ENCODE peak calls at places on chromosomes 16 and 17, in six cellular contexts. U, A, N, M, V and W are unnamed samples.

GRCh38 chr16:57620316-57621231 is 7.9 kb upstream of the ADGRG1 start:
- DNase-seq in V (no peak), M (peak), N (no peak), A (peak), U (no peak), W (no peak)

GRCh38 chr17:3798273-3799180 is 2.5 kb downstream of the ITGAE start:
- DNase-seq in A (no peak), V (no peak), M (no peak), N (no peak), U (peak), W (peak)

GRCh38 chr16:54080524-54081008 is 206.0 kb downstream of the IRX3 start:
- DNase-seq in N (no peak), A (no peak), V (peak), U (no peak), M (peak), W (peak)

GRCh38 chr17:48541574-48542113 is 3.3 kb downstream of the HOXB2 start:
- DNase-seq in V (peak), N (peak), M (no peak), U (no peak), A (peak), W (peak)

GRCh38 chr16:20866161-20866772 is 33.9 kb downstream of the DCUN1D3 start:
- DNase-seq in A (no peak), N (peak), U (peak), V (peak), M (no peak), W (peak)

GRCh38 chr17:17712268-17712924 is 31.1 kb downstream of the RAI1 start:
- DNase-seq in M (no peak), A (no peak), V (peak), U (no peak), N (no peak), W (peak)

GRCh38 chr17:83177611-83178532 is 98.5 kb downstream of the METRNL start:
- DNase-seq in U (peak), A (no peak), M (peak), V (no peak), N (no peak), W (no peak)

GRCh38 chr17:10295728-10296343 is 77.0 kb downstream of the MYH13 start:
- DNase-seq in U (peak), V (peak), N (peak), M (no peak), A (peak), W (peak)

GRCh38 chr16:924806-925205 is 46.0 kb downstream of the LMF1 start:
- DNase-seq in A (no peak), N (peak), U (no peak), M (no peak), V (no peak), W (no peak)

GRCh38 chr16:71229344-71229743 is 1.2 kb downstream of the HYDIN start:
- DNase-seq in N (no peak), U (no peak), M (no peak), V (no peak), A (no peak), W (no peak)

GRCh38 chr16:71226229-71227141 is 4.0 kb downstream of the HYDIN start:
- DNase-seq in M (no peak), A (no peak), U (no peak), N (no peak), V (no peak), W (no peak)

GRCh38 chr16:71230122-71230845 is at the start of gene HYDIN:
- DNase-seq in A (peak), V (peak), M (peak), U (peak), N (peak), W (peak)

GRCh38 chr16:71225145-71225544 is 5.4 kb downstream of the HYDIN start:
- DNase-seq in V (no peak), A (no peak), M (no peak), N (no peak), U (no peak), W (no peak)
- TF ChIP-seq CTCF in V (no peak), A (no peak), M (no peak), N (no peak), U (no peak), W (no peak)

GRCh38 chr16:67182288-67182687 is 1.5 kb downstream of the MATCAP1 start:
- DNase-seq in U (no peak), A (no peak), V (peak), N (no peak), M (no peak), W (no peak)
- H3K4me3 ChIP-seq in U (no peak), A (no peak), V (no peak), N (no peak), M (no peak), W (peak)

GRCh38 chr16:24009060-24009459 is 173.3 kb downstream of the PRKCB start:
- DNase-seq in U (no peak), A (no peak), V (no peak), N (no peak), M (no peak), W (no peak)
- TF ChIP-seq CTCF in U (no peak), A (no peak), V (no peak), N (no peak), M (no peak), W (no peak)

GRCh38 chr17:31564291-31564690 is 172.8 kb downstream of the RAB11FIP4 start:
- DNase-seq in A (no peak), M (no peak), N (no peak), V (no peak), U (no peak), W (no peak)

GRCh38 chr17:31566247-31566991 is 174.9 kb downstream of the RAB11FIP4 start:
- DNase-seq in A (no peak), U (no peak), M (no peak), N (no peak), V (no peak), W (no peak)

GRCh38 chr17:31566992-31567373 is 175.5 kb downstream of the RAB11FIP4 start:
- DNase-seq in M (no peak), U (no peak), N (no peak), A (no peak), V (no peak), W (no peak)

GRCh38 chr17:31564883-31565297 is 173.4 kb downstream of the RAB11FIP4 start:
- DNase-seq in N (peak), A (no peak), M (peak), U (peak), V (peak), W (peak)

GRCh38 chr17:31565652-31566051 is 174.2 kb downstream of the RAB11FIP4 start:
- DNase-seq in U (no peak), N (no peak), M (no peak), V (no peak), A (no peak), W (no peak)
- H3K4me3 ChIP-seq in U (no peak), N (no peak), M (no peak), V (no peak), A (no peak), W (no peak)

GRCh38 chr17:73562896-73563295 is 81.3 kb downstream of the SDK2 start:
- DNase-seq in A (no peak), N (no peak), U (no peak), V (no peak), M (no peak), W (peak)

GRCh38 chr17:73564856-73565255 is 79.4 kb downstream of the SDK2 start:
- DNase-seq in A (peak), M (peak), V (no peak), N (no peak), U (no peak), W (peak)

GRCh38 chr17:73561066-73561465 is 83.2 kb downstream of the SDK2 start:
- DNase-seq in N (no peak), M (no peak), V (no peak), U (no peak), A (no peak), W (no peak)

GRCh38 chr17:73559532-73559931 is 84.7 kb downstream of the SDK2 start:
- DNase-seq in M (no peak), A (no peak), V (no peak), N (no peak), U (no peak), W (no peak)

GRCh38 chr17:73560661-73561060 is 83.6 kb downstream of the SDK2 start:
- DNase-seq in M (no peak), N (peak), A (no peak), V (no peak), U (no peak), W (no peak)
- TF ChIP-seq CTCF in M (no peak), N (peak), A (no peak), V (no peak), U (no peak), W (no peak)

GRCh38 chr17:38874505-38875419 is 4.9 kb downstream of the LASP1 start:
- DNase-seq in M (no peak), A (no peak), U (no peak), V (no peak), N (no peak), W (no peak)
- H3K4me3 ChIP-seq in M (peak), A (no peak), U (no peak), V (no peak), N (no peak), W (no peak)

GRCh38 chr16:74468807-74469511 is 47.7 kb upstream of the CLEC18B start:
- DNase-seq in V (no peak), A (no peak), N (no peak), M (no peak), U (no peak), W (no peak)
- TF ChIP-seq CTCF in V (no peak), A (no peak), N (no peak), M (no peak), U (no peak), W (no peak)

DNA sequence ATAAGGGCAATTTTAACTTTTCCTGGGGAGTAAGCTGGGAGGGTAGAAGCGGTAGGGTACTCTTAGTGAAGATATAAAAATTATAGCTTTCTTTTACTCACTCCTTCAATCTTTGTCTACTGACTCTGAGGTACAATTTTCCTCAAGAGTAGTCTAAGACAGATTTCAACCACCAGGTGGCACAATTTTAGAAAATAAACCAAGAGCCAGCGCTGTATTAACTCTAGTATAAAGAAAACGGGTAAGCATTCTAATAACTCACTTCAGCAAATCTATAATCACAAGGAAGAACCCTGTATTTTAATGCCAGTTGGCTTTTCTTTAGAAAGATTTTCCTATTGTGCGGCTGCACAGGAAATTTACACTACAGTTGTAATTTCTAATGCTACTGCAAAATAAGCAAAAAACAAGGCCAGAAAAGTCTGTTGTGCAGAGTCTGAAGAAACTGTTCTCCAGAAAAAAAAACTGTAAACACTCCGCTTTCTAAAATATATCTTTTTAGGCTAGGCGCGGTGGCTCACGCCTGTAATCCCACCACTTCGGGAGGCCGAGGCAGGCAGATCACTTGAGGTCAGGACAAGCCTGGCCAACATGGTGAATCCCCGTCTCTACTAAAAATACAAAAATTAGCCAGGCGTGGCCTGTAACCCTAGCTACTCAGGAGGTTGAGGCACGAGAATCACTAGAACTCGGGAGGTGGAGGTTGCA is 1.9 kb downstream of the CMC2 start:
- DNase-seq in M (no peak), V (peak), N (peak), U (no peak), A (peak), W (peak)
- H3K4me3 ChIP-seq in M (no peak), V (no peak), N (peak), U (peak), A (no peak), W (peak)

GRCh38 chr17:7220593-7221280 is 999 bp downstream of the ACADVL start:
- DNase-seq in V (peak), U (peak), A (peak), N (peak), M (peak), W (peak)
- TF ChIP-seq CTCF in V (peak), U (peak), A (peak), N (peak), M (no peak), W (peak)

DNA sequence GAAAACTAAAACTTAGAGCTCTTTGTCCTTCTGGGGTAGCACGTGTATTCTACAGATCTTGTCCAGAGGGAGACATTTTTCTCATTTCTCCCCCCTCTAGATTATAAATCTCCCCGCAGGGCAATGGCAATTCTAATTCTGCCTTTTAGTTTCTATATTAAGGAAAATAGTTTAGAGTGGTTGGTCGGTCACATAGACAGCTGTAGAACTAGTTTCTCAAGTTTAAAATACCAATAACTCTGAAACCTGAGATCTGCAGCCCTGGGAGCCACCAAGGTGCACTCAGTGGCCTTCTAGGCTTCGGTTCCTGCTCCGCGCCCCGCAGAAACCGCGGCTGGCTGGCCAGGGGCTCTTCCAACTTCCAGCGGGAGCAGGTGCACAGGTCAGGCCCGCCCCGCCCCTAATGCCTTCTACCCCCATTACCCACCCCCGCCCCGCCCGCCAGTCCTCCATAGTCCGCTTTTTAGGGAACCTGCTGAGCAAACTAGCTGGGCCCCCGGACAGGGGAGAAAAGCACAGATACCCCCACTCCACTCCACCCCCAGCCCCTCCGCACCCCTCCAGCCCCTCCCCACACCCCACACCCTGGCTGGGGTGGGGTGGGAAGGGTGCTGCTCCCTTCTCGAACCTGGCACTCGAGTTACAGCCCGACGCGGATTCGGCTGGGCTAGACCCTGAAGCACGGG is 432 bp downstream of the SLFN11 start:
- DNase-seq in A (peak), V (no peak), N (peak), U (peak), M (no peak), W (peak)
- H3K4me3 ChIP-seq in A (peak), V (peak), N (peak), U (peak), M (peak), W (peak)